ENCODE peak calls at places on chromosomes 13 and 19, in four cellular contexts. One of them, this sample, is unnamed.

GRCh38 chr19:34120846-34121639 is 51.3 kb upstream of the LSM14A start:
- DNase-seq in RWPE1: peak; percentile 46
- DNase-seq in mammary epithelial cell: peak; percentile 26
- DNase-seq in body of pancreas: peak; percentile 40
- DNase-seq in this sample: no peak

GRCh38 chr19:15563325-15563794 is 51.7 kb upstream of the CYP4F8 start:
- DNase-seq in RWPE1: no peak
- DNase-seq in body of pancreas: peak; percentile 26
- DNase-seq in mammary epithelial cell: peak; percentile 20
- DNase-seq in this sample: no peak

GRCh38 chr13:111488466-111489132 is 168.2 kb downstream of the TEX29 start:
- DNase-seq in mammary epithelial cell: no peak
- DNase-seq in body of pancreas: no peak
- DNase-seq in RWPE1: no peak
- DNase-seq in this sample: no peak

GRCh38 chr13:110183925-110184324 is 123.0 kb downstream of the COL4A1 start:
- DNase-seq in RWPE1: no peak
- DNase-seq in mammary epithelial cell: no peak
- DNase-seq in body of pancreas: no peak
- DNase-seq in this sample: no peak

GRCh38 chr19:4186087-4186993 is 3.9 kb downstream of the ANKRD24 start:
- DNase-seq in RWPE1: peak; percentile 76
- DNase-seq in mammary epithelial cell: peak; percentile 56
- DNase-seq in body of pancreas: peak; percentile 81
- DNase-seq in this sample: no peak

GRCh38 chr19:29491491-29491890 is 34.3 kb upstream of the VSTM2B start:
- DNase-seq in mammary epithelial cell: no peak
- DNase-seq in body of pancreas: no peak
- DNase-seq in RWPE1: no peak
- DNase-seq in this sample: no peak

GRCh38 chr13:35953537-35954206 is 177.5 kb downstream of the DCLK1 start:
- DNase-seq in mammary epithelial cell: peak; percentile 38
- DNase-seq in RWPE1: peak; percentile 34
- DNase-seq in body of pancreas: peak; percentile 37
- DNase-seq in this sample: peak; percentile 58

GRCh38 chr19:50837300-50837699 is 3.9 kb upstream of the KLK15 start:
- DNase-seq in RWPE1: no peak
- DNase-seq in body of pancreas: no peak
- DNase-seq in mammary epithelial cell: peak; percentile 18
- DNase-seq in this sample: no peak

GRCh38 chr13:32264407-32264806 is 50.8 kb downstream of the ZAR1L start:
- DNase-seq in RWPE1: no peak
- DNase-seq in mammary epithelial cell: peak; percentile 56
- DNase-seq in body of pancreas: no peak
- DNase-seq in this sample: no peak

GRCh38 chr19:12789098-12789903 is 2.0 kb upstream of the JUNB start:
- DNase-seq in mammary epithelial cell: peak; percentile 58
- DNase-seq in RWPE1: peak; percentile 49
- DNase-seq in body of pancreas: no peak
- DNase-seq in this sample: no peak

GRCh38 chr19:1513492-1514294 is 874 bp upstream of the ADAMTSL5 start:
- DNase-seq in RWPE1: peak; percentile 47
- DNase-seq in mammary epithelial cell: peak; percentile 42
- DNase-seq in body of pancreas: peak; percentile 49
- DNase-seq in this sample: no peak

GRCh38 chr19:9729162-9729561 is 39.4 kb downstream of the ZNF846 start:
- DNase-seq in mammary epithelial cell: no peak
- DNase-seq in body of pancreas: no peak
- DNase-seq in RWPE1: no peak
- DNase-seq in this sample: no peak

GRCh38 chr13:81929988-81930387 is 1589.1 kb upstream of the SPRY2 start:
- DNase-seq in RWPE1: peak; percentile 0
- DNase-seq in body of pancreas: no peak
- DNase-seq in mammary epithelial cell: peak; percentile 3
- DNase-seq in this sample: no peak

GRCh38 chr13:65479692-65480091 is 1750.4 kb downstream of the PCDH9 start:
- DNase-seq in body of pancreas: no peak
- DNase-seq in RWPE1: no peak
- DNase-seq in mammary epithelial cell: no peak
- DNase-seq in this sample: no peak

GRCh38 chr13:26621731-26622401 is 64.4 kb downstream of the WASF3 start:
- DNase-seq in RWPE1: no peak
- DNase-seq in mammary epithelial cell: no peak
- DNase-seq in body of pancreas: no peak
- DNase-seq in this sample: no peak

GRCh38 chr19:2507109-2507508 is 31.2 kb downstream of the GADD45B start:
- DNase-seq in mammary epithelial cell: peak; percentile 39
- DNase-seq in body of pancreas: peak; percentile 68
- DNase-seq in RWPE1: no peak
- DNase-seq in this sample: no peak

GRCh38 chr19:14689598-14690503 is at the start of gene ZNF333:
- DNase-seq in mammary epithelial cell: peak; percentile 86
- DNase-seq in RWPE1: peak; percentile 99
- DNase-seq in body of pancreas: peak; percentile 96
- DNase-seq in this sample: peak; percentile 79

GRCh38 chr19:3184847-3185481 is 766 bp upstream of the NCLN start:
- DNase-seq in mammary epithelial cell: no peak
- DNase-seq in body of pancreas: peak; percentile 75
- DNase-seq in RWPE1: peak; percentile 31
- DNase-seq in this sample: peak; percentile 87

GRCh38 chr19:47241919-47242644 is 11.1 kb upstream of the BBC3 start:
- DNase-seq in body of pancreas: no peak
- DNase-seq in mammary epithelial cell: peak; percentile 32
- DNase-seq in RWPE1: no peak
- DNase-seq in this sample: no peak

GRCh38 chr13:82070411-82070810 is 1729.5 kb upstream of the SPRY2 start:
- DNase-seq in body of pancreas: no peak
- DNase-seq in mammary epithelial cell: no peak
- DNase-seq in RWPE1: no peak
- DNase-seq in this sample: no peak

GRCh38 chr13:39501711-39502324 is 101.2 kb downstream of the LHFPL6 start:
- DNase-seq in mammary epithelial cell: no peak
- DNase-seq in RWPE1: no peak
- DNase-seq in body of pancreas: no peak
- DNase-seq in this sample: no peak

GRCh38 chr19:38799104-38799503 is 10.1 kb downstream of the LGALS7B start:
- DNase-seq in mammary epithelial cell: no peak
- DNase-seq in body of pancreas: no peak
- DNase-seq in RWPE1: no peak
- DNase-seq in this sample: no peak
- H3K27ac ChIP-seq in mammary epithelial cell: peak overlapping the region; percentile 37
- H3K27ac ChIP-seq in body of pancreas: no peak overlapping the region
- H3K27ac ChIP-seq in RWPE1: peak overlapping the region; percentile 45
- H3K27ac ChIP-seq in this sample: no peak overlapping the region

DNA sequence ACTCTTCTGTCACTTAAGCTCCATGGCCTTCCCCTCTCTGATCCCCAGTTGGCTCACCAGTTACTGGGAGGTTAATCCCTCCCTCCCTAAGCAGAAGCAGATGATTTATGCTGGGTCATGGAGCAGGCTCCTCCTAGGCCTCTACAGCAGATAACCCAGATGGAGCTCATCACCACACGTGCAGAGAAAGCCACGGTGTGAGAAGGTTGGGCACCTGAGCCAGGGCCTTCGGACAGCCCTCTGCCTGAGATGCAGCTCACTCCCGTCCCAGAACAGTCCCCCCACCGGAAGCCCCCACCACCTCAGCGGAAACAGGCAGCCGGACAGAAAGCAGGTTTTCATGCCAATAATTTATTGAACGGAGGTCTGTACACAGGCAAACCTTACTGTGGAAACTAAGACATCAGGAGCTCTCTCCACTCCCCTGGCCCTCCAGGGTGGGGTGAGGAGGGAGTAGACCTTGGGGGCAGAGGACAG is 9.8 kb downstream of the ZNF526 start:
- DNase-seq in mammary epithelial cell: no peak
- DNase-seq in body of pancreas: no peak
- DNase-seq in RWPE1: no peak
- DNase-seq in this sample: no peak
- H3K27ac ChIP-seq in mammary epithelial cell: no peak overlapping the region
- H3K27ac ChIP-seq in body of pancreas: no peak overlapping the region
- H3K27ac ChIP-seq in RWPE1: peak overlapping the region; percentile 64
- H3K27ac ChIP-seq in this sample: no peak overlapping the region

DNA sequence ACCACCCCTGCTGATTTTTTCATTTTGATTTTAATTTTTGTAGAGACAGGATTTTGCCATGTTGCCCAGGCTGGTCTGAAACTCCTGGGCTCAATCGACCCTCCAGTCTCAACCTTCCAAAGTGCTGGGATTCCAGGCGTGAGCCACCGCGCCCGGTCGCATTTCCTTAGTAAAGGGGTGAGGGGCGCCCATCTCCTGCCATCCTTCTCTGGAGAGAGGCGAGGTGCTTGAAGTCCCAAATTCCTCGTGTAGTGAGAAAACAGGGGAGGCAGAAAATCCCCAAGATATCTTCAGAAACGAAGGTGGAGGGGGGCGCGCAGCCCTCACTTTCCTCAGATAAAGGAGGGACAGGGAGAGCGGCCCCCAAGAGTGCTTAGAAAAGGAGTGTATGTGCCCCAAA is 21.0 kb upstream of the GATAD2A start:
- DNase-seq in RWPE1: no peak
- DNase-seq in body of pancreas: no peak
- DNase-seq in mammary epithelial cell: no peak
- DNase-seq in this sample: no peak
- H3K27ac ChIP-seq in RWPE1: peak overlapping the region; percentile 93
- H3K27ac ChIP-seq in body of pancreas: peak overlapping the region; percentile 70
- H3K27ac ChIP-seq in mammary epithelial cell: no peak overlapping the region
- H3K27ac ChIP-seq in this sample: no peak overlapping the region

GRCh38 chr19:38731654-38732301 is 12.5 kb downstream of the CAPN12 start:
- DNase-seq in mammary epithelial cell: no peak
- DNase-seq in RWPE1: no peak
- DNase-seq in body of pancreas: peak; percentile 83
- DNase-seq in this sample: no peak
- H3K27ac ChIP-seq in mammary epithelial cell: no peak overlapping the region
- H3K27ac ChIP-seq in RWPE1: peak overlapping the region; percentile 84
- H3K27ac ChIP-seq in body of pancreas: peak overlapping the region; percentile 90
- H3K27ac ChIP-seq in this sample: no peak overlapping the region

DNA sequence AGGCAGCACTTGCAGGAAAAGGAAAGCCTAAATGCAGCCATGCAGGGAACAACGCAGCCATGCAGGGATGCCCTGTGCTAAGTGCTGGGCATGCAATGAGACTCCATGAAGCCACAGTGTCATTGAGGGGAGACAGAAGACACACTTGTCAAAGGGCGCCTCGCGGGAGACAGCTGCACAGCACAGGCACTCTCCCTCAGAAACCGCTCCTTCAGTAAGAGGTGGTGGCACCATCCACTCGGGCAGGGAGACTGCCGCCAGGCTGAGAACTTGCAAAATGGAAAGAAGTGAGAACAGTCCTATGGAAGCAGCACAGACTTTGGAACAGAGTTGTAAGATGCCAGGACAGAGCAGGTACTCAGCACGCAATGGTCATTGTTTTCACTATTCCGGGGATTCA is 51.1 kb downstream of the GGACT start:
- DNase-seq in body of pancreas: no peak
- DNase-seq in mammary epithelial cell: no peak
- DNase-seq in RWPE1: no peak
- DNase-seq in this sample: no peak
- H3K27ac ChIP-seq in body of pancreas: no peak overlapping the region
- H3K27ac ChIP-seq in mammary epithelial cell: no peak overlapping the region
- H3K27ac ChIP-seq in RWPE1: no peak overlapping the region
- H3K27ac ChIP-seq in this sample: no peak overlapping the region

This sample was measured in caudate nucleus.